ENCODE peak calls at places on chromosomes 5 and 9, in five cellular contexts. H is naive thymus-derived CD4-positive, alpha-beta T cell; D is stimulated activated CD8-positive, alpha-beta memory T cell treated with anti-CD3 and anti-CD28 coated beads, Interleukin-4, amount 100 ng/mL, for 1 hour; B is DMS53; L is AG10803. U is an unnamed sample.

GRCh38 chr9:113711251-113711650 is 164.9 kb upstream of the ZNF618 start:
- DNase-seq in H (no peak), D (no peak), B (no peak), L (no peak), U (no peak)

GRCh38 chr5:36877667-36878420 is 1.3 kb downstream of the NIPBL start:
- DNase-seq in H (peak; percentile 55), D (no peak), B (peak; percentile 54), L (no peak), U (peak; percentile 46)

GRCh38 chr5:118326496-118327045 is 661.8 kb downstream of the DTWD2 start:
- DNase-seq in H (no peak), D (no peak), B (peak; percentile 59), L (peak; percentile 0), U (no peak)

GRCh38 chr9:130201399-130201873 is 29.2 kb downstream of the NCS1 start:
- DNase-seq in H (no peak), D (no peak), B (no peak), L (no peak), U (no peak)

GRCh38 chr5:110956913-110957813 is 114.3 kb upstream of the TSLP start:
- DNase-seq in H (no peak), D (no peak), B (no peak), L (no peak), U (no peak)

GRCh38 chr5:1564182-1564748 is 40.5 kb upstream of the LPCAT1 start:
- DNase-seq in H (no peak), D (no peak), B (peak; percentile 89), L (peak; percentile 31), U (no peak)

GRCh38 chr5:71586052-71586940 is 844 bp upstream of the MCCC2 start:
- DNase-seq in H (no peak), D (no peak), B (peak; percentile 93), L (peak; percentile 77), U (peak; percentile 21)

GRCh38 chr5:66958984-66959641 is 237.5 kb downstream of the CD180 start:
- DNase-seq in H (no peak), D (no peak), B (peak; percentile 65), L (peak; percentile 83), U (peak; percentile 39)

GRCh38 chr5:109880907-109881685 is 191.4 kb downstream of the MAN2A1 start:
- DNase-seq in H (no peak), D (no peak), B (peak; percentile 50), L (no peak), U (no peak)

GRCh38 chr5:177498013-177498847 is 826 bp upstream of the PDLIM7 start:
- DNase-seq in H (no peak), D (no peak), B (peak; percentile 84), L (no peak), U (peak; percentile 44)

GRCh38 chr5:124536333-124536732 is 210.1 kb downstream of the ZNF608 start:
- DNase-seq in H (no peak), D (no peak), B (no peak), L (no peak), U (no peak)

GRCh38 chr9:135310134-135310533 is 169.4 kb upstream of the PPP1R26 start:
- DNase-seq in H (no peak), D (no peak), B (no peak), L (no peak), U (no peak)

GRCh38 chr5:756865-757345 is 27.6 kb downstream of the ZDHHC11B start:
- DNase-seq in H (no peak), D (no peak), B (no peak), L (no peak), U (no peak)

GRCh38 chr5:128596071-128596470 is 58.0 kb upstream of the FBN2 start:
- DNase-seq in H (no peak), D (no peak), B (no peak), L (no peak), U (no peak)

GRCh38 chr5:77644443-77645157 is 6.1 kb upstream of the OTP start:
- DNase-seq in H (no peak), D (no peak), B (peak; percentile 47), L (no peak), U (no peak)

GRCh38 chr9:109286981-109287380 is 33.9 kb downstream of the EPB41L4B start:
- DNase-seq in H (no peak), D (no peak), B (peak; percentile 39), L (peak; percentile 41), U (peak; percentile 88)

GRCh38 chr5:9898319-9898718 is 268.2 kb upstream of the TAS2R1 start:
- DNase-seq in H (no peak), D (no peak), B (peak; percentile 75), L (peak; percentile 49), U (peak; percentile 63)

GRCh38 chr9:131886839-131887238 is 147.0 kb upstream of the RAPGEF1 start:
- DNase-seq in H (no peak), D (no peak), B (no peak), L (peak; percentile 6), U (no peak)

GRCh38 chr9:127104465-127105311 is 17.7 kb downstream of the ANGPTL2 start:
- DNase-seq in H (no peak), D (no peak), B (no peak), L (peak; percentile 59), U (no peak)

GRCh38 chr5:172425402-172425801 is 28.9 kb downstream of the SH3PXD2B start:
- DNase-seq in H (no peak), D (no peak), B (no peak), L (no peak), U (no peak)

GRCh38 chr5:154349621-154350020 is 96.2 kb upstream of the SAP30L start:
- DNase-seq in H (no peak), D (no peak), B (no peak), L (peak; percentile 29), U (no peak)

GRCh38 chr5:130279386-130279785 is 375.1 kb downstream of the CHSY3 start:
- DNase-seq in H (no peak), D (no peak), B (no peak), L (no peak), U (no peak)

GRCh38 chr9:7216004-7216821 is 458.4 kb downstream of the KDM4C start:
- DNase-seq in H (no peak), D (no peak), B (peak; percentile 18), L (peak; percentile 75), U (no peak)

GRCh38 chr5:72525816-72526215 is 18.6 kb upstream of the ZNF366 start:
- DNase-seq in H (no peak), D (no peak), B (no peak), L (peak; percentile 97), U (no peak)

GRCh38 chr5:151448038-151448985 is 909 bp downstream of the SLC36A1 start:
- DNase-seq in H (no peak), D (no peak), B (peak; percentile 72), L (peak; percentile 2), U (peak; percentile 51)

GRCh38 chr5:127970854-127971425 is 112.6 kb upstream of the SLC12A2 start:
- DNase-seq in H (no peak), D (no peak), B (no peak), L (no peak), U (no peak)

GRCh38 chr9:83623634-83623991 is 670 bp downstream of the IDNK start:
- DNase-seq in H (no peak), D (no peak), B (no peak), L (no peak), U (no peak)

GRCh38 chr5:56003633-56004032 is 8.9 kb upstream of the IL6ST start:
- DNase-seq in H (no peak), D (no peak), B (peak; percentile 24), L (peak; percentile 66), U (no peak)

GRCh38 chr5:163533229-163533628 is 27.8 kb downstream of the MAT2B start:
- DNase-seq in H (no peak), D (no peak), B (no peak), L (no peak), U (no peak)

GRCh38 chr9:113756476-113757198 is 119.5 kb upstream of the ZNF618 start:
- DNase-seq in H (no peak), D (no peak), B (no peak), L (no peak), U (no peak)

GRCh38 chr5:9653811-9654210 is 23.7 kb upstream of the TAS2R1 start:
- DNase-seq in H (no peak), D (no peak), B (peak; percentile 34), L (peak; percentile 93), U (peak; percentile 19)

GRCh38 chr5:141821430-141821925 is 56.7 kb downstream of the PCDH1 start:
- DNase-seq in H (no peak), D (no peak), B (peak; percentile 60), L (peak; percentile 97), U (no peak)

GRCh38 chr9:126550891-126551351 is 62.8 kb upstream of the LMX1B start:
- DNase-seq in H (no peak), D (no peak), B (no peak), L (no peak), U (no peak)